ENCODE peak calls at places on chromosome 1, in eight cellular contexts. D, Z, H, E, C, B, K and F are unnamed samples.

GRCh38 chr1:13583964-13584791 is 546 bp downstream of the PDPN start:
- DNase-seq in D (no peak), Z (peak; percentile 67), H (peak; percentile 74), E (peak; percentile 53), C (no peak), B (no peak), K (no peak), F (no peak)

GRCh38 chr1:228211871-228212414 is 4.1 kb downstream of the OBSCN start:
- DNase-seq in D (no peak), Z (no peak), H (no peak), E (no peak), C (no peak), B (no peak), K (no peak), F (no peak)

GRCh38 chr1:243882276-243882675 is 32.2 kb upstream of the AKT3 start:
- DNase-seq in D (no peak), Z (no peak), H (no peak), E (no peak), C (no peak), B (no peak), K (no peak), F (no peak)

GRCh38 chr1:70429219-70429618 is 18.2 kb downstream of the CTH start:
- DNase-seq in D (no peak), Z (no peak), H (no peak), E (no peak), C (no peak), B (no peak), K (no peak), F (no peak)

GRCh38 chr1:156693858-156694562 is 11.4 kb downstream of the CRABP2 start:
- DNase-seq in D (no peak), Z (peak; percentile 51), H (no peak), E (no peak), C (no peak), B (no peak), K (no peak), F (no peak)

GRCh38 chr1:65372557-65372956 is 47.9 kb upstream of the LEPR start:
- DNase-seq in D (no peak), Z (no peak), H (no peak), E (no peak), C (no peak), B (no peak), K (no peak), F (no peak)

GRCh38 chr1:8137406-8138244 is 111.5 kb upstream of the ERRFI1 start:
- DNase-seq in D (no peak), Z (no peak), H (peak; percentile 56), E (peak; percentile 75), C (peak; percentile 78), B (no peak), K (no peak), F (no peak)

GRCh38 chr1:183630748-183631147 is 4.8 kb downstream of the ARPC5 start:
- DNase-seq in D (no peak), Z (no peak), H (no peak), E (no peak), C (no peak), B (no peak), K (no peak), F (no peak)

GRCh38 chr1:8813016-8813763 is 4.2 kb downstream of the RERE start:
- DNase-seq in D (no peak), Z (no peak), H (no peak), E (no peak), C (no peak), B (no peak), K (no peak), F (no peak)

GRCh38 chr1:220818421-220819173 is 31.9 kb downstream of the MTARC1 start:
- DNase-seq in D (no peak), Z (no peak), H (peak; percentile 46), E (no peak), C (no peak), B (no peak), K (no peak), F (no peak)

GRCh38 chr1:183226963-183227362 is 40.9 kb downstream of the LAMC2 start:
- DNase-seq in D (no peak), Z (no peak), H (no peak), E (no peak), C (peak; percentile 40), B (no peak), K (no peak), F (no peak)

GRCh38 chr1:79255421-79255820 is 248.9 kb upstream of the ADGRL4 start:
- DNase-seq in D (no peak), Z (no peak), H (no peak), E (no peak), C (no peak), B (no peak), K (no peak), F (no peak)

GRCh38 chr1:241972703-241973375 is 15.3 kb downstream of the BECN2 start:
- DNase-seq in D (no peak), Z (peak; percentile 7), H (no peak), E (no peak), C (no peak), B (no peak), K (no peak), F (no peak)

GRCh38 chr1:46757256-46757955 is 38.5 kb upstream of the EFCAB14 start:
- DNase-seq in D (peak; percentile 84), Z (no peak), H (no peak), E (no peak), C (no peak), B (no peak), K (no peak), F (no peak)

GRCh38 chr1:218348628-218349185 is 3.6 kb downstream of the TGFB2 start:
- DNase-seq in D (no peak), Z (no peak), H (no peak), E (no peak), C (no peak), B (no peak), K (no peak), F (no peak)

GRCh38 chr1:218351617-218352438 is 6.7 kb downstream of the TGFB2 start:
- DNase-seq in D (no peak), Z (no peak), H (no peak), E (peak; percentile 60), C (no peak), B (no peak), K (peak; percentile 63), F (peak; percentile 35)

GRCh38 chr1:218350909-218351616 is 5.9 kb downstream of the TGFB2 start:
- DNase-seq in D (no peak), Z (no peak), H (no peak), E (no peak), C (no peak), B (no peak), K (no peak), F (peak; percentile 20)

GRCh38 chr1:218349365-218350021 is 4.4 kb downstream of the TGFB2 start:
- DNase-seq in D (no peak), Z (no peak), H (no peak), E (no peak), C (no peak), B (no peak), K (no peak), F (no peak)

DNA sequence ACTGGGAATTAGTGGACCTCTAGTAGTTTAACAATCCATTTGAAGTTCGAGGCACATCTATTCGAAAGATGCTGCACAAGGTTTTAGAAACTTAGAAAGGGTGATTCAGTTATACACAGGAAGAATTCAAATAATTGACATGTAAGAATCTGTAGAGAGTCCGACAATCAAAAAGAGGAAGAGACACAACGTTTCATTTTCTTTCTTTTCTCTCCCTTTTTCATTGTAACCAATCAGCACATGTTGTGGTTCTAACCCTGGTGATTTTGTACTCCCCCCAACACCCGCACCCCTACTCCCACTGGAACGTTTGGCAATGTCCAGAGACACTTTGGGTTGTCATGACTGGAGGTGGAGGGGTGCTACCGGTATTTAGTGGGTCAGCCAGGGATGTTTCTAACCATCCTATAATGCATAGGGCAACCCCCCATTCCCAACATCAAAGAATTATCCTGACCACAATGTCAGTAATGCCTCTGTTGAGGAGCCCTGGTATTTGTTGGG is 4.9 kb downstream of the TGFB2 start:
- DNase-seq in D (no peak), Z (no peak), H (no peak), E (no peak), C (no peak), B (no peak), K (no peak), F (no peak)
- H3K27ac ChIP-seq in D (no peak overlapping the region), Z (peak overlapping the region; percentile 61), H (no peak overlapping the region), E (peak overlapping the region; percentile 53), C (peak overlapping the region; percentile 92), B (no peak overlapping the region), K (no peak overlapping the region), F (no peak overlapping the region)

DNA sequence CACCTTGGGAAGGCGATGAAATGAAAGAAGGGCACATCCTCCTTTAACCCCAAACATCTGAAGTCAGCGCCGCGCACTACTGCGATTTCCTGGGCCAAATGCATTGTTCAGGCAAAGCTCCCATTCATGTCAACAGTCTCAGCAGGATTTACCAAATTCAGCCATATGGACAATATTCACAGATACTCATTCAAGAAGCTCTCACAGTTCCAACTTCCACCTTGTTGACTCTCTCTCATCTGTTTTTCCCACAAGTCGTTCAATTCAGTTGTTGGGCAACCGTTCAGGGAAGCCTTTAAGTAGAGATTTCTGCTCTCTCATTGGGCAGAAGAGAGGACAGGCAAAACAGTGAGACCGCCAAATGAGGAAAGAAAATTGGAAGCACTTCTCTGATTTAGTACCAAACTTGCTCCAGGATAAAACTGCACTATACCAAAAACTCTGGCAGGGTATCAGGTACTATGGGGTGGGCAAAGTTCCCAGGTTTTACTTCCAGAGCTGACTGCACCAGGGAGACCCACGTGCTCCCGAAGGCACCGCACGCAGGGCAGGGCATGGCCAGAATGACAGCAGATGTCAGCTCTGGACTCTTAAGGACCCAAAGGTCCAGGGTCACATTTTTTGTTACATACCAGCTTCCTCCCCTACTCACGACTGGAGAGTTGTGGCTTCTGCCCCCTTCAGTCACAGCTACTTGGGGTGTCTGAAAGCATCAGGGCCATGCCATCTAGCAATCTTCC is 668.8 kb downstream of the KIF26B start:
- DNase-seq in D (no peak), Z (no peak), H (no peak), E (no peak), C (no peak), B (no peak), K (no peak), F (no peak)
- H3K4me3 ChIP-seq in D (no peak overlapping the region), Z (no peak overlapping the region), H (no peak overlapping the region), E (no peak overlapping the region), C (no peak overlapping the region), B (no peak overlapping the region), K (no peak overlapping the region), F (no peak overlapping the region)

GRCh38 chr1:2470290-2471158 is 5.6 kb upstream of the PLCH2 start:
- DNase-seq in D (no peak), Z (no peak), H (no peak), E (no peak), C (no peak), B (no peak), K (no peak), F (no peak)
- H3K27me3 ChIP-seq in D (peaks cover 6% of the 10 kb centered on the region), Z (peaks cover 5% of the 10 kb centered on the region), H (no peaks in the 10 kb centered on the region), E (no peaks in the 10 kb centered on the region), C (no peaks in the 10 kb centered on the region), B (no peaks in the 10 kb centered on the region), K (peaks cover 8% of the 10 kb centered on the region), F (no peaks in the 10 kb centered on the region)

DNA sequence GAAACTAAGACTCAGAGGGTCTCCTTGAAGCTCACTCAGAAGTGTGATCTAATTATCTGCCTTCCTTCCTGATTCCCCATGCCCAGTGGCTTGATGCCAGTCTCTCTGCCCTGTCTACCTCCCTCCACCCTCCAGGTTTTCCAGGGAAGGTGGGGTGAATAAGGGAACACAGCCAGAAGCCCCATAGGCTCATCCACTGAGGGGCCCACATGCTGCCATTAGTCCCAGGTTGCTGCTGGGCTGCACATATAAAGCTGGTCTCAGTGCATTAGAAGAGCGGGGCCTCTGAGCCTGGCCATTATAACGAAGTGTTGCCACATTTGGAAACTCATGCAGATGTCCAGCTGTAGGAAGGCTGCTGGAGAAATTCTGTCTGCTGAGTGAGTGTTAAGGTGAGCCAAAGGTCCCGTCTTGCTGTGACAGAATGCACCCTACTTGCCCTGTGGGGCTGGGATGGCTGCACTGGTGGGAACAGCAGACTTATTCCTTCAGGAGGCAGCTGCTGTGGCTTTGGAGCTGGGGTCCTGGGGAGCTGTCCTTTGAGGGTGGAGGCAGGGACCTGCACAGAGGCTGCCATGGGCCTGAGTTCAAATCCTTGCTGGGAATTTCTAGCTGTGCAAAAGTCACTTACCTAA is 2.9 kb downstream of the ADORA1 start:
- DNase-seq in D (no peak), Z (no peak), H (no peak), E (no peak), C (no peak), B (no peak), K (no peak), F (no peak)
- H3K27ac ChIP-seq in D (no peak overlapping the region), Z (no peak overlapping the region), H (no peak overlapping the region), E (no peak overlapping the region), C (peak overlapping the region; percentile 94), B (no peak overlapping the region), K (no peak overlapping the region), F (no peak overlapping the region)